ENCODE peak calls at places on chromosomes 13 and 19, in nine cellular contexts. J is right atrium auricular region, B is heart left ventricle, N is cardiac fibroblast, H is psoas muscle, L is AG10803, C is suprapubic skin, R is coronary artery, W is GM10248. E is an unnamed sample.

GRCh38 chr13:98447881-98448641 is 128.8 kb downstream of the STK24 start:
- DNase-seq in B (peak; percentile 75), L (peak; percentile 43), W (no peak), H (peak; percentile 67), R (no peak), N (peak; percentile 33), C (no peak), J (no peak), E (peak; percentile 44)

GRCh38 chr13:101265934-101266333 is 150.4 kb downstream of the NALCN start:
- DNase-seq in W (no peak), L (peak; percentile 10), B (no peak), R (no peak), N (peak; percentile 62), C (no peak), J (no peak), H (no peak), E (no peak)

GRCh38 chr13:21933001-21933400 is 262.1 kb downstream of the FGF9 start:
- DNase-seq in R (no peak), N (no peak), H (no peak), B (no peak), J (no peak), L (no peak), C (no peak), W (no peak), E (no peak)

GRCh38 chr13:50030315-50030714 is 15.1 kb downstream of the KCNRG start:
- DNase-seq in R (no peak), B (no peak), L (no peak), J (no peak), H (no peak), N (peak; percentile 37), C (no peak), W (no peak), E (no peak)

GRCh38 chr13:114096031-114096485 is 36.4 kb downstream of the RASA3 start:
- DNase-seq in J (peak; percentile 53), B (peak; percentile 45), C (peak; percentile 49), R (no peak), W (no peak), L (no peak), H (peak; percentile 53), N (no peak), E (no peak)

GRCh38 chr13:73074101-73074500 is 15.3 kb downstream of the KLF5 start:
- DNase-seq in W (no peak), L (no peak), H (no peak), N (no peak), C (no peak), R (no peak), B (no peak), J (no peak), E (no peak)

GRCh38 chr19:2796659-2797266 is 11.5 kb downstream of the THOP1 start:
- DNase-seq in N (no peak), H (no peak), W (no peak), R (no peak), C (no peak), L (no peak), B (no peak), J (no peak), E (no peak)

GRCh38 chr13:44109986-44110640 is 230.4 kb downstream of the LACC1 start:
- DNase-seq in R (no peak), L (no peak), H (no peak), W (no peak), J (no peak), N (no peak), C (no peak), B (no peak), E (no peak)

GRCh38 chr19:44708940-44709339 is 10.0 kb downstream of the CEACAM16 start:
- DNase-seq in N (no peak), J (no peak), B (no peak), H (no peak), C (no peak), L (no peak), R (no peak), W (no peak), E (no peak)

GRCh38 chr13:85665286-85665685 is 133.9 kb downstream of the SLITRK6 start:
- DNase-seq in B (no peak), H (no peak), N (peak; percentile 7), J (no peak), R (no peak), C (no peak), W (no peak), L (no peak), E (no peak)

GRCh38 chr13:54029226-54029625 is 1000.6 kb downstream of the OLFM4 start:
- DNase-seq in C (no peak), R (no peak), H (no peak), J (no peak), L (no peak), W (peak; percentile 16), N (peak; percentile 4), B (no peak), E (no peak)

GRCh38 chr13:79711631-79712030 is 230.7 kb downstream of the NDFIP2 start:
- DNase-seq in R (no peak), B (no peak), L (peak; percentile 87), N (no peak), W (no peak), C (no peak), H (no peak), J (no peak), E (no peak)

GRCh38 chr13:21218351-21219043 is 42.0 kb downstream of the MRPL57 start:
- DNase-seq in B (no peak), J (no peak), C (no peak), W (peak; percentile 45), R (no peak), L (peak; percentile 20), H (no peak), N (no peak), E (peak; percentile 34)

GRCh38 chr19:49614096-49614857 is 23.3 kb downstream of the PRR12 start:
- DNase-seq in N (peak; percentile 95), H (no peak), C (no peak), B (no peak), W (no peak), L (peak; percentile 74), J (no peak), R (no peak), E (peak; percentile 72)
- TF ChIP-seq CTCF in N (peak; percentile 31), H (no peak), C (no peak), B (no peak), W (no peak), L (no peak), J (no peak), R (no peak), E (no peak)

GRCh38 chr19:45852941-45853340 is 10.0 kb downstream of the SYMPK start:
- DNase-seq in J (no peak), B (no peak), H (peak; percentile 5), W (no peak), L (no peak), C (no peak), N (no peak), R (no peak), E (no peak)

GRCh38 chr19:45852145-45852750 is 10.7 kb downstream of the SYMPK start:
- DNase-seq in R (no peak), J (no peak), L (no peak), W (no peak), B (no peak), N (peak; percentile 15), C (no peak), H (peak; percentile 17), E (no peak)

GRCh38 chr19:45854167-45854778 is 8.7 kb downstream of the SYMPK start:
- DNase-seq in C (no peak), J (no peak), L (no peak), B (no peak), W (no peak), H (peak; percentile 42), N (no peak), R (no peak), E (no peak)

GRCh38 chr19:45847661-45848060 is 15.3 kb downstream of the SYMPK start:
- DNase-seq in C (no peak), B (no peak), J (no peak), H (peak; percentile 32), L (no peak), W (no peak), R (no peak), N (no peak), E (no peak)

DNA sequence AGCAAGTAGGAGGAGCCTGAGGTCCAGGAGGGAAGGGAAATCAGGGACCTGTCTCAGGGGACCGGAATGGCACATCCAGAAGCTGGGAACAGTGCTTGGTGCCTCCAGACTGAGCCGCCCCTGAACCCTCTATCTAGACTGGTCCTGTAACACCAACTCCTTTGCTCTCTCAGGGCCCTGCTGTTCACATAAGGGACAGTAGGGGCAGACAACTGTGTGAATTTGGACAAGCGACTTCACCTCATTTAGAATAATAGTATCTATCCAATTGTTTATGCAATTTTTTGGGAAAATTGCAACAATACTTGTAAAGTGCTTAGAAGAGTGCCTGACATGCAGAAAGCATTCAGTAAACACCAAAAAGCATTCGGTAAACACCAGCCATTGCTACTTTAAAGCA is 14.0 kb downstream of the SYMPK start:
- DNase-seq in H (no peak), B (peak; percentile 16), W (no peak), L (no peak), C (no peak), N (peak; percentile 17), R (no peak), J (no peak), E (peak; percentile 10)
- TF ChIP-seq CTCF in H (no peak), B (no peak), W (peak; percentile 19), L (peak; percentile 33), C (no peak), N (peak; percentile 46), R (no peak), J (no peak), E (no peak)

DNA sequence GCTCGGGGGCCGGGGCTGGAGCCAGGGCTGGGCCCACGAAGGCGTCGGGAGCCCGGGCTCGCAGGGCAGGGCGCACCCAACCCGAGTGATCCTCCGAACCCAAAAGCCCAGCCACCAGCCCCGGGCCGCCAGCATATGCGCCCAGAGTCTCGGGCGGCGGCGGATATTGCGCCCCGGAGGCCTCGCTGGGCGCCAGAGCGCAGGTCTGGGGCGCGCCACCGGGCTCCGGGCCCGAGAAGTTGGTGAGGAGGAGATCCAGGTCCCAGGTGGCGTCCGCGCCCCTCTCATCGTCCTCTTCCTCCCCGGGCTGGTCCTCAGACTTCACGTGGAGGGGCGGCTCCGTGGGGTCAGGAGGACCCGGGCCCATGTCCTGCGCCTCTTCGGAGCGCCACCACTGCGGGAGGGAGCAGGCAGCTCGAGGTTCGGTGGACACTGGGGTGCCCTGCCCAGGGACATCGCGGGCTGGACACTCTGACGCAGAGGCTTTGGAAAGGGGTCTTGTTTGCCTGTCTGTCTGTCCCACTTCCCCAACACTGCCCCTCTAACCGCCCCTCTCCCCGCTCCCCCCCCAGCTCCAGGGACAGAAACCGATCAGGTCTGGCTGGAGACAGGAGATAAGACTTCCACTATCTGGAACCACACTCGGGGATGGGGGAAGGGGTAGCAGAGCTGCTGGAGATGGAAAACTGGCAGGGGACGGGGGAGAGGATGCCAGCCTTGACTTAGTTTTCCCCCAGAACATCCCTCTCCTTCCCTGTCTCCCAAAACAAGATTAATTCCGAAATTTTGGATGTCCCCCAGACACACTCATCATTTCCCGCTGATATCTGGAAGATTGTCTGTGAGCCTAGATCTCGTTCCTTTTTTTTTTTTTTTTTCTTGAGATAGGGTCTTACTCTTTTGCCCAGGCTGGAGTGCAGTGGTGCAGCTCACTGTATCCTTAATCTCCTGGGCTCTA is 973 bp downstream of the KLF1 start:
- DNase-seq in J (no peak), N (peak; percentile 16), H (no peak), L (no peak), C (no peak), B (no peak), R (no peak), W (no peak), E (no peak)
- TF ChIP-seq CTCF in J (no peak), N (no peak), H (no peak), L (no peak), C (no peak), B (no peak), R (no peak), W (no peak), E (peak; percentile 63)

DNA sequence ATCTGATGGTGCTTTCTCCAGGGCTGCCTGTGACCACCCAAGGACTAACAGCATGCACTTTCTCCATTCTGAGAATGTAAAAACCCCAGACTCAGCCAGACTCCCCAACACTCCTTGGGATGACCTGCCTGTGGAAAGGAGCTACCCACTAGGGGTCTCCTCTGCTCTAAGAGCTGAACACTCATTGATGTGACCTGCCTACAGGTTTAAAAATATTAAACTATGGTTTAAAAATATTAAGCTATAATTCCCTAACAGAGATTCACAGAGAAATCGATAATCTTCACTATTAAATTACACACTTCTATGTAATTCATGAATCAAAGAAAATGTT is 696.2 kb upstream of the SLITRK5 start:
- DNase-seq in N (no peak), L (no peak), W (no peak), R (no peak), B (no peak), J (no peak), H (no peak), C (no peak), E (no peak)
- TF ChIP-seq CTCF in N (no peak), L (no peak), W (no peak), R (no peak), B (no peak), J (no peak), H (no peak), C (no peak), E (no peak)

E was measured in activated CD8-positive, alpha-beta T cell treated with anti-CD3 and anti-CD28 coated beads for 36 hours.